ENCODE peak calls at places on chromosome 1, in ten cellular contexts. B is GM20000, Z is GM13976, U is KBM-7, E is NCI-H1092, M is T-helper 22 cell, A is tibial nerve, H is DND-41, O is NCI-H1417, N is activated T-cell treated with anti-CD3 and anti-CD28 coated beads for 24 hours. T is an unnamed sample.

GRCh38 chr1:166197141-166197540 is 30.3 kb upstream of the FAM78B start:
- DNase-seq in B (no peak), Z (no peak), U (no peak), E (no peak), M (no peak), A (no peak), H (no peak), O (no peak), N (no peak), T (no peak)

GRCh38 chr1:200972985-200973742 is 50.4 kb downstream of the KIF21B start:
- DNase-seq in B (no peak), Z (no peak), U (no peak), E (no peak), M (no peak), A (no peak), H (no peak), O (no peak), N (no peak), T (no peak)

GRCh38 chr1:217249857-217250256 is 381.0 kb downstream of the GPATCH2 start:
- DNase-seq in B (no peak), Z (no peak), U (no peak), E (no peak), M (no peak), A (no peak), H (no peak), O (no peak), N (no peak), T (no peak)

GRCh38 chr1:85656948-85657347 is 51.3 kb downstream of the ZNHIT6 start:
- DNase-seq in B (no peak), Z (no peak), U (no peak), E (no peak), M (no peak), A (no peak), H (no peak), O (no peak), N (no peak), T (no peak)

GRCh38 chr1:202086579-202087350 is 36.0 kb upstream of the GPR37L1 start:
- DNase-seq in B (no peak), Z (no peak), U (no peak), E (peak), M (no peak), A (peak), H (no peak), O (no peak), N (no peak), T (no peak)

GRCh38 chr1:78070758-78071157 is 25.0 kb downstream of the GIPC2 start:
- DNase-seq in B (no peak), Z (no peak), U (no peak), E (no peak), M (no peak), A (no peak), H (no peak), O (no peak), N (no peak), T (no peak)

GRCh38 chr1:183330335-183330734 is 87.8 kb downstream of the NMNAT2 start:
- DNase-seq in B (no peak), Z (no peak), U (no peak), E (no peak), M (no peak), A (no peak), H (no peak), O (peak), N (no peak), T (no peak)

GRCh38 chr1:102531031-102531430 is 534.3 kb upstream of the OLFM3 start:
- DNase-seq in B (no peak), Z (no peak), U (no peak), E (no peak), M (no peak), A (no peak), H (no peak), O (no peak), N (no peak), T (no peak)

GRCh38 chr1:201403359-201403758 is 4.2 kb upstream of the LAD1 start:
- DNase-seq in B (no peak), Z (no peak), U (no peak), E (no peak), M (no peak), A (no peak), H (no peak), O (no peak), N (no peak), T (no peak)

GRCh38 chr1:205183676-205184335 is 27.7 kb downstream of the DSTYK start:
- DNase-seq in B (no peak), Z (no peak), U (no peak), E (no peak), M (no peak), A (no peak), H (peak), O (no peak), N (no peak), T (no peak)

GRCh38 chr1:234879157-234880080 is 249.2 kb downstream of the TOMM20 start:
- DNase-seq in B (peak), Z (no peak), U (no peak), E (peak), M (no peak), A (no peak), H (no peak), O (no peak), N (no peak), T (no peak)

T was measured in right atrium auricular region.